ENCODE peak calls at places on chromosome 22, in six cellular contexts. One of them, this sample, is unnamed.

GRCh38 chr22:24433868-24434471 is 6.6 kb downstream of the ADORA2A start:
- DNase-seq in A549: no peak
- DNase-seq in HCT116: no peak
- DNase-seq in IMR-90: peak
- DNase-seq in erythroblast: no peak
- DNase-seq in ovary: no peak
- DNase-seq in this sample: no peak

GRCh38 chr22:39814899-39815298 is 78.7 kb downstream of the ENTHD1 start:
- DNase-seq in HCT116: no peak
- DNase-seq in ovary: no peak
- DNase-seq in IMR-90: peak
- DNase-seq in erythroblast: no peak
- DNase-seq in A549: no peak
- DNase-seq in this sample: no peak

GRCh38 chr22:33335611-33336279 is 277.6 kb upstream of the SYN3 start:
- DNase-seq in IMR-90: no peak
- DNase-seq in ovary: no peak
- DNase-seq in erythroblast: no peak
- DNase-seq in A549: no peak
- DNase-seq in HCT116: no peak
- DNase-seq in this sample: no peak

GRCh38 chr22:43812890-43813289 is 785 bp upstream of the EFCAB6 start:
- DNase-seq in ovary: no peak
- DNase-seq in IMR-90: no peak
- DNase-seq in erythroblast: no peak
- DNase-seq in A549: no peak
- DNase-seq in HCT116: no peak
- DNase-seq in this sample: no peak

GRCh38 chr22:19983701-19984100 is 32.9 kb downstream of the ARVCF start:
- DNase-seq in IMR-90: no peak
- DNase-seq in HCT116: no peak
- DNase-seq in erythroblast: no peak
- DNase-seq in ovary: peak
- DNase-seq in A549: no peak
- DNase-seq in this sample: no peak

GRCh38 chr22:37176464-37177061 is 11.5 kb downstream of the C1QTNF6 start:
- DNase-seq in erythroblast: peak
- DNase-seq in A549: no peak
- DNase-seq in HCT116: no peak
- DNase-seq in IMR-90: peak
- DNase-seq in ovary: peak
- DNase-seq in this sample: no peak

GRCh38 chr22:33504941-33505647 is 415.2 kb downstream of the LARGE1 start:
- DNase-seq in HCT116: no peak
- DNase-seq in A549: no peak
- DNase-seq in ovary: no peak
- DNase-seq in erythroblast: no peak
- DNase-seq in IMR-90: no peak
- DNase-seq in this sample: no peak

GRCh38 chr22:40732996-40733292 is 53.7 kb downstream of the MCHR1 start:
- DNase-seq in IMR-90: no peak
- DNase-seq in ovary: no peak
- DNase-seq in A549: no peak
- DNase-seq in erythroblast: no peak
- DNase-seq in HCT116: no peak
- DNase-seq in this sample: no peak

GRCh38 chr22:42780070-42780540 is 59.4 kb upstream of the A4GALT start:
- DNase-seq in erythroblast: peak
- DNase-seq in IMR-90: peak
- DNase-seq in HCT116: peak
- DNase-seq in ovary: no peak
- DNase-seq in A549: peak
- DNase-seq in this sample: peak

GRCh38 chr22:25085930-25086901 is 113.4 kb upstream of the CRYBB3 start:
- DNase-seq in HCT116: no peak
- DNase-seq in erythroblast: no peak
- DNase-seq in A549: no peak
- DNase-seq in IMR-90: no peak
- DNase-seq in ovary: peak
- DNase-seq in this sample: no peak

GRCh38 chr22:46596032-46596441 is 24.1 kb upstream of the GRAMD4 start:
- DNase-seq in HCT116: no peak
- DNase-seq in A549: no peak
- DNase-seq in ovary: no peak
- DNase-seq in IMR-90: no peak
- DNase-seq in erythroblast: peak
- DNase-seq in this sample: no peak

GRCh38 chr22:23305922-23306374 is 125.6 kb downstream of the BCR start:
- DNase-seq in erythroblast: no peak
- DNase-seq in IMR-90: peak
- DNase-seq in HCT116: no peak
- DNase-seq in ovary: peak
- DNase-seq in A549: no peak
- DNase-seq in this sample: no peak

GRCh38 chr22:24429411-24430365 is 2.3 kb downstream of the ADORA2A start:
- DNase-seq in A549: no peak
- DNase-seq in IMR-90: peak
- DNase-seq in erythroblast: no peak
- DNase-seq in HCT116: no peak
- DNase-seq in ovary: no peak
- DNase-seq in this sample: no peak

DNA sequence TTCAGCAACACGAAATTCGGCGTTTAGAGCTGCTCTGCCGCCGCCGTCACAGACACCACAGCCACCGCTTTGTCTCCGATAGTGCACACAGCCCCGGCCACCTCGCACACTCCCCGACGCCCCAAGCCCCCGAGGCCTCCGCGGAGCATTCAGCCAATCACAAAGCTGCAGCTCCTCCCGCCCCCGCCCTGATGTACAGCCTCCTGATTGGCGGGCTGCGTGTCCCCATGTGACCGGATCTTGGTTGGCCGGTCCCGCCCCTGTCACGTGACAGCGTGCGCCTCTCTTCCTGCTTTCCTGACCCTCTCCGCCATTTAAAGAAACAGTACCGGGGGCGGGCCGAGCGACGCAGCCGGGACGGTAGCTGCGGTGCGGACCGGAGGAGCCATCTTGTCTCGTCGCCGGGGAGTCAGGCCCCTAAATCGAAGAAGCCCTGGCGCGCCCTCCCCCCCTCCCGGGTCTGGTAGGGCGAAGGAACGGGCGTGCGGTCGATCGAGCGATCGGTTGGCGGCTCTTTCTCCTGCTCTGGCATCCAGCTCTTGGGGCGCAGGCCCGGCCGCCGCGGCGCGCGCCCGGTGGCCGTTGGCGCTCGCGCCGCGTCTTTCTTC is at the start of gene TUG1:
- DNase-seq in HCT116: peak
- DNase-seq in A549: peak
- DNase-seq in ovary: peak
- DNase-seq in erythroblast: peak
- DNase-seq in IMR-90: peak
- DNase-seq in this sample: peak
- TF ChIP-seq POLR2A in HCT116: no peak
- TF ChIP-seq POLR2A in A549: peak
- TF ChIP-seq POLR2A in ovary: peak
- TF ChIP-seq POLR2A in erythroblast: peak
- TF ChIP-seq POLR2A in IMR-90: peak
- TF ChIP-seq POLR2A in this sample: peak

GRCh38 chr22:48081281-48081680 is 1318.8 kb downstream of the TBC1D22A start:
- DNase-seq in erythroblast: no peak
- DNase-seq in IMR-90: no peak
- DNase-seq in A549: no peak
- DNase-seq in HCT116: no peak
- DNase-seq in ovary: no peak
- DNase-seq in this sample: no peak

GRCh38 chr22:48083502-48083901 is 1321.1 kb downstream of the TBC1D22A start:
- DNase-seq in erythroblast: no peak
- DNase-seq in ovary: no peak
- DNase-seq in HCT116: no peak
- DNase-seq in A549: no peak
- DNase-seq in IMR-90: no peak
- DNase-seq in this sample: no peak

GRCh38 chr22:48084041-48084748 is 1321.7 kb downstream of the TBC1D22A start:
- DNase-seq in IMR-90: no peak
- DNase-seq in ovary: no peak
- DNase-seq in erythroblast: no peak
- DNase-seq in A549: no peak
- DNase-seq in HCT116: no peak
- DNase-seq in this sample: no peak

GRCh38 chr22:48080304-48081165 is 1318.1 kb downstream of the TBC1D22A start:
- DNase-seq in erythroblast: no peak
- DNase-seq in ovary: no peak
- DNase-seq in IMR-90: no peak
- DNase-seq in HCT116: no peak
- DNase-seq in A549: no peak
- DNase-seq in this sample: no peak

GRCh38 chr22:48082284-48082683 is 1319.8 kb downstream of the TBC1D22A start:
- DNase-seq in A549: no peak
- DNase-seq in HCT116: no peak
- DNase-seq in IMR-90: no peak
- DNase-seq in ovary: no peak
- DNase-seq in erythroblast: no peak
- DNase-seq in this sample: no peak
- TF ChIP-seq POLR2A in A549: no peak
- TF ChIP-seq POLR2A in HCT116: no peak
- TF ChIP-seq POLR2A in IMR-90: no peak
- TF ChIP-seq POLR2A in ovary: no peak
- TF ChIP-seq POLR2A in erythroblast: no peak
- TF ChIP-seq POLR2A in this sample: no peak

GRCh38 chr22:35612903-35613302 is 4.2 kb downstream of the MB start:
- DNase-seq in A549: no peak
- DNase-seq in ovary: no peak
- DNase-seq in HCT116: no peak
- DNase-seq in erythroblast: no peak
- DNase-seq in IMR-90: no peak
- DNase-seq in this sample: no peak
- TF ChIP-seq POLR2A in A549: no peak
- TF ChIP-seq POLR2A in ovary: no peak
- TF ChIP-seq POLR2A in HCT116: no peak
- TF ChIP-seq POLR2A in erythroblast: no peak
- TF ChIP-seq POLR2A in IMR-90: no peak
- TF ChIP-seq POLR2A in this sample: no peak

DNA sequence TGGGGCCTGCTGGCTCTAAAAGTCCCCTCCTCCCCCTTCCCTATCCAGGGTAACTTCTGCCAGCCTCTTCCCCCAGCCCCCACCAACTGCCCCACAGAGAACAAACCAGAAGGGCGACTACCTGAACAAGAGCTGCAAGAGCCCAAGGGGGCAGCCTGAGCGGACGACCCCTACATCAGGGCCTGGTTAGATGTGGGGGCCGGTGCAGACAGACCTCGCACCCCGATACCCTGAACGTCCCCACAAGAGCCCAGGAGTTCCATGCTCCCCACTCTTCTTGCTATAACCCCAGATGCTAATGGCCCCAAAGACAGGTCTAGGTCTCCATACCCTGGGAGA is 20.7 kb downstream of the SUN2 start:
- DNase-seq in HCT116: no peak
- DNase-seq in A549: no peak
- DNase-seq in ovary: peak
- DNase-seq in erythroblast: no peak
- DNase-seq in IMR-90: no peak
- DNase-seq in this sample: no peak
- TF ChIP-seq POLR2A in HCT116: no peak
- TF ChIP-seq POLR2A in A549: no peak
- TF ChIP-seq POLR2A in ovary: no peak
- TF ChIP-seq POLR2A in erythroblast: no peak
- TF ChIP-seq POLR2A in IMR-90: no peak
- TF ChIP-seq POLR2A in this sample: no peak

GRCh38 chr22:49917997-49918910 is at the start of the genes ALG12 and CRELD2:
- DNase-seq in IMR-90: peak
- DNase-seq in A549: peak
- DNase-seq in erythroblast: peak
- DNase-seq in ovary: peak
- DNase-seq in HCT116: peak
- DNase-seq in this sample: peak
- TF ChIP-seq POLR2A in IMR-90: peak
- TF ChIP-seq POLR2A in A549: peak
- TF ChIP-seq POLR2A in erythroblast: peak
- TF ChIP-seq POLR2A in ovary: peak
- TF ChIP-seq POLR2A in HCT116: peak
- TF ChIP-seq POLR2A in this sample: peak

GRCh38 chr22:17108256-17109112 is 12.7 kb downstream of the TMEM121B start:
- DNase-seq in ovary: no peak
- DNase-seq in HCT116: no peak
- DNase-seq in A549: no peak
- DNase-seq in IMR-90: no peak
- DNase-seq in erythroblast: no peak
- DNase-seq in this sample: no peak

GRCh38 chr22:17109976-17110375 is 11.2 kb downstream of the TMEM121B start:
- DNase-seq in A549: no peak
- DNase-seq in erythroblast: no peak
- DNase-seq in ovary: no peak
- DNase-seq in IMR-90: no peak
- DNase-seq in HCT116: no peak
- DNase-seq in this sample: no peak

GRCh38 chr22:17109113-17109865 is 11.9 kb downstream of the TMEM121B start:
- DNase-seq in IMR-90: no peak
- DNase-seq in ovary: no peak
- DNase-seq in erythroblast: no peak
- DNase-seq in HCT116: no peak
- DNase-seq in A549: no peak
- DNase-seq in this sample: no peak

GRCh38 chr22:17112491-17113042 is 8.6 kb downstream of the TMEM121B start:
- DNase-seq in IMR-90: no peak
- DNase-seq in HCT116: no peak
- DNase-seq in erythroblast: no peak
- DNase-seq in A549: no peak
- DNase-seq in ovary: no peak
- DNase-seq in this sample: no peak

GRCh38 chr22:17110791-17111550 is 10.2 kb downstream of the TMEM121B start:
- DNase-seq in A549: no peak
- DNase-seq in erythroblast: no peak
- DNase-seq in ovary: no peak
- DNase-seq in HCT116: no peak
- DNase-seq in IMR-90: no peak
- DNase-seq in this sample: no peak
- TF ChIP-seq POLR2A in A549: no peak
- TF ChIP-seq POLR2A in erythroblast: no peak
- TF ChIP-seq POLR2A in ovary: no peak
- TF ChIP-seq POLR2A in HCT116: no peak
- TF ChIP-seq POLR2A in IMR-90: no peak
- TF ChIP-seq POLR2A in this sample: no peak